ENCODE peak calls at places on chromosomes 1 and 21, in four cellular contexts. One of them, this sample, is unnamed. For H3K4me1, the result is how much of the 10 kb centered on the place peaks cover.

GRCh38 chr1:165114889-165115285 is 241.6 kb downstream of the LMX1A start:
- DNase-seq in H9: no peak
- DNase-seq in H1: no peak
- DNase-seq in mesenchymal stem cell: no peak
- DNase-seq in this sample: no peak

GRCh38 chr1:27301582-27302199 is 20.3 kb upstream of the TMEM222 start:
- DNase-seq in H9: peak
- DNase-seq in H1: no peak
- DNase-seq in mesenchymal stem cell: no peak
- DNase-seq in this sample: no peak

GRCh38 chr1:223556414-223557124 is 108.9 kb downstream of the CAPN8 start:
- DNase-seq in H9: peak
- DNase-seq in mesenchymal stem cell: no peak
- DNase-seq in H1: peak
- DNase-seq in this sample: peak

GRCh38 chr1:76868154-76868882 is 1.0 kb downstream of the ST6GALNAC5 start:
- DNase-seq in mesenchymal stem cell: peak
- DNase-seq in H9: peak
- DNase-seq in H1: peak
- DNase-seq in this sample: peak

GRCh38 chr1:93056214-93056613 is 22.9 kb upstream of the MTF2 start:
- DNase-seq in H1: peak
- DNase-seq in mesenchymal stem cell: peak
- DNase-seq in H9: peak
- DNase-seq in this sample: no peak

GRCh38 chr21:37153193-37153934 is 80.3 kb downstream of the TTC3 start:
- DNase-seq in H9: no peak
- DNase-seq in mesenchymal stem cell: peak
- DNase-seq in H1: no peak
- DNase-seq in this sample: no peak

GRCh38 chr1:55057956-55058298 is 18.6 kb downstream of the PCSK9 start:
- DNase-seq in H9: no peak
- DNase-seq in H1: no peak
- DNase-seq in mesenchymal stem cell: no peak
- DNase-seq in this sample: no peak

GRCh38 chr1:65066379-65066765 is 81.6 kb upstream of the AK4 start:
- DNase-seq in H1: peak
- DNase-seq in mesenchymal stem cell: no peak
- DNase-seq in H9: no peak
- DNase-seq in this sample: peak

GRCh38 chr1:11862890-11863289 is 4.1 kb upstream of the NPPB start:
- DNase-seq in H1: no peak
- DNase-seq in H9: no peak
- DNase-seq in mesenchymal stem cell: no peak
- DNase-seq in this sample: no peak

GRCh38 chr1:79982218-79982617 is 975.7 kb upstream of the ADGRL4 start:
- DNase-seq in H1: no peak
- DNase-seq in H9: no peak
- DNase-seq in mesenchymal stem cell: no peak
- DNase-seq in this sample: no peak

GRCh38 chr1:30942326-30942978 is 33.9 kb upstream of the SDC3 start:
- DNase-seq in H1: no peak
- DNase-seq in H9: no peak
- DNase-seq in mesenchymal stem cell: no peak
- DNase-seq in this sample: no peak

GRCh38 chr1:113390871-113391642 is 742 bp downstream of the MAGI3 start:
- DNase-seq in H9: peak
- DNase-seq in H1: peak
- DNase-seq in mesenchymal stem cell: peak
- DNase-seq in this sample: no peak

GRCh38 chr1:240524356-240525071 is 87.4 kb downstream of the GREM2 start:
- DNase-seq in mesenchymal stem cell: no peak
- DNase-seq in H9: no peak
- DNase-seq in H1: no peak
- DNase-seq in this sample: no peak

GRCh38 chr1:119926553-119926952 is 30.2 kb upstream of the ADAM30 start:
- DNase-seq in H1: no peak
- DNase-seq in H9: no peak
- DNase-seq in mesenchymal stem cell: no peak
- DNase-seq in this sample: no peak

GRCh38 chr1:44592208-44593145 is 81.8 kb downstream of the TMEM53 start:
- DNase-seq in H9: peak
- DNase-seq in mesenchymal stem cell: no peak
- DNase-seq in H1: peak
- DNase-seq in this sample: no peak

GRCh38 chr21:45592626-45593134 is 50.4 kb upstream of the SLC19A1 start:
- DNase-seq in mesenchymal stem cell: no peak
- DNase-seq in H1: no peak
- DNase-seq in H9: no peak
- DNase-seq in this sample: no peak

GRCh38 chr1:50358962-50359361 is 64.3 kb downstream of the DMRTA2 start:
- DNase-seq in H1: no peak
- DNase-seq in mesenchymal stem cell: no peak
- DNase-seq in H9: no peak
- DNase-seq in this sample: no peak

GRCh38 chr1:198340139-198340538 is 183.3 kb downstream of the NEK7 start:
- DNase-seq in H1: no peak
- DNase-seq in H9: no peak
- DNase-seq in mesenchymal stem cell: no peak
- DNase-seq in this sample: no peak

GRCh38 chr1:77927414-77927813 is 39.0 kb downstream of the NEXN start:
- DNase-seq in H9: no peak
- DNase-seq in H1: no peak
- DNase-seq in mesenchymal stem cell: no peak
- DNase-seq in this sample: no peak

GRCh38 chr1:43975249-43975961 is 645 bp downstream of the ATP6V0B start:
- DNase-seq in mesenchymal stem cell: peak
- DNase-seq in H9: no peak
- DNase-seq in H1: no peak
- DNase-seq in this sample: no peak

GRCh38 chr1:94265931-94266330 is 28.5 kb upstream of the ARHGAP29 start:
- DNase-seq in H1: no peak
- DNase-seq in H9: no peak
- DNase-seq in mesenchymal stem cell: no peak
- DNase-seq in this sample: no peak

GRCh38 chr1:40783001-40783905 is at the start of gene KCNQ4:
- DNase-seq in mesenchymal stem cell: no peak
- DNase-seq in H9: peak
- DNase-seq in H1: peak
- DNase-seq in this sample: peak

GRCh38 chr1:66752671-66753371 is 562 bp downstream of the DYNLT5 start:
- DNase-seq in mesenchymal stem cell: no peak
- DNase-seq in H9: peak
- DNase-seq in H1: no peak
- DNase-seq in this sample: no peak

GRCh38 chr1:44602675-44603610 is 71.3 kb downstream of the TMEM53 start:
- DNase-seq in H1: no peak
- DNase-seq in H9: no peak
- DNase-seq in mesenchymal stem cell: no peak
- DNase-seq in this sample: no peak

GRCh38 chr1:156806512-156807440 is 9.9 kb downstream of the SH2D2A start:
- DNase-seq in mesenchymal stem cell: no peak
- DNase-seq in H1: no peak
- DNase-seq in H9: no peak
- DNase-seq in this sample: no peak

GRCh38 chr1:1307261-1307907 is 346 bp downstream of the ACAP3 start:
- DNase-seq in H9: no peak
- DNase-seq in H1: no peak
- DNase-seq in mesenchymal stem cell: peak
- DNase-seq in this sample: no peak

GRCh38 chr1:116826818-116827606 is 72.8 kb downstream of the CD2 start:
- DNase-seq in mesenchymal stem cell: peak
- DNase-seq in H9: no peak
- DNase-seq in H1: no peak
- DNase-seq in this sample: no peak

GRCh38 chr1:15017105-15017504 is 136.4 kb upstream of the TMEM51 start:
- DNase-seq in mesenchymal stem cell: no peak
- DNase-seq in H1: no peak
- DNase-seq in H9: no peak
- DNase-seq in this sample: no peak

GRCh38 chr1:206075786-206076725 is 23.1 kb downstream of the RHEX start:
- DNase-seq in H9: no peak
- DNase-seq in H1: no peak
- DNase-seq in mesenchymal stem cell: peak
- DNase-seq in this sample: no peak

GRCh38 chr1:19010503-19010902 is 54.0 kb upstream of the IFFO2 start:
- DNase-seq in H1: no peak
- DNase-seq in mesenchymal stem cell: no peak
- DNase-seq in H9: no peak
- DNase-seq in this sample: no peak

GRCh38 chr1:56424744-56425493 is 154.4 kb downstream of the PLPP3 start:
- DNase-seq in H9: no peak
- DNase-seq in H1: no peak
- DNase-seq in mesenchymal stem cell: peak
- DNase-seq in this sample: no peak

GRCh38 chr1:6581561-6582305 is 1.9 kb downstream of the ZBTB48 start:
- DNase-seq in H9: no peak
- DNase-seq in mesenchymal stem cell: no peak
- DNase-seq in H1: no peak
- DNase-seq in this sample: no peak

GRCh38 chr1:7042322-7043231 is 257.3 kb downstream of the CAMTA1 start:
- DNase-seq in H9: peak
- DNase-seq in H1: peak
- DNase-seq in mesenchymal stem cell: peak
- DNase-seq in this sample: peak

DNA sequence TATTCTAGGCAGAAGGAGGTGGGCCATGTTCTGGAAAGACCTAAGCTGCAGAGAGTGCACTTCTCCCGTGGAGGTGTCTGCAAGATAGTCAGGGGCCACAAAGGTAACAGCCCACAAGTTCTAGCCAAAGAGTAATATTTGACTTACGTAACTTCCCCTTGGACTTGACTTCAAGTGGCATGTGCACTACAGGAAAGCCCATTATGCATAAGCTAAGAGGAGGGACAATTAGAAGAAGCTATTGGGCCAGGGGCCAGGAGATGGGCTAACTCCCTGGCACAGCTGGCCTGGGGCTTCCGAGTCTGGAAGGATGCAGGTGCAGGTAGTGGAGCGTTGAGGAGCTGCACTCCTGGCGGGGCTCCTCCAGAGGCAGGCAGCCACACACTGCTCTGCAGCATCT is 58.3 kb downstream of the ERG start:
- DNase-seq in H9: no peak
- DNase-seq in H1: no peak
- DNase-seq in mesenchymal stem cell: no peak
- DNase-seq in this sample: no peak
- H2BK12ac ChIP-seq in H9: no peak
- H2BK12ac ChIP-seq in H1: no peak
- H2BK12ac ChIP-seq in mesenchymal stem cell: peak
- H2BK12ac ChIP-seq in this sample: no peak

DNA sequence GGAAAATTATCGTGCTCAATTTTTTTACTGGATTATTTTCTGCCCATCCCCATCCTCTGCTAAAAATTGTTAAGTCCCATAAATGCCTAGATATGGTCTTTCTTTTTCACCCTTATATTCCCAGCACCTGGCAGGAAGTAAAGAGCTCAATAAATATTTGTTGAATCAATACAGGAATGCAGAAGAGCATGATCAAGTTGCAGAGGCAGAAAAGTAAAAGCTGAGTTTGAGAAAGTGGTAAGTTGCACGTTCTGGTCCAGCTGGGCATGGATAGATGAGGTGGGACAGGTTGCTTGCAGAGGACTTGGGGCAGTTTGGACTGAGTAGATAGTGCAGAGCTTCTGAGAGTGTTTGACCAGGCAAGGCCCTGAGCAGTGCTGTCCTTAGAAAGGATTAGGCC is 40.1 kb downstream of the ZNF281 start:
- DNase-seq in H1: no peak
- DNase-seq in mesenchymal stem cell: no peak
- DNase-seq in H9: no peak
- DNase-seq in this sample: no peak
- H3K4me1 ChIP-seq in H1: under half
- H3K4me1 ChIP-seq in mesenchymal stem cell: under half
- H3K4me1 ChIP-seq in H9: under half
- H3K4me1 ChIP-seq in this sample: under half

GRCh38 chr1:48470506-48470905 is 1.5 kb downstream of the SPATA6 start:
- DNase-seq in H9: peak
- DNase-seq in H1: peak
- DNase-seq in mesenchymal stem cell: peak
- DNase-seq in this sample: no peak
- H3K9ac ChIP-seq in H9: no peak
- H3K9ac ChIP-seq in H1: no peak
- H3K9ac ChIP-seq in mesenchymal stem cell: peak
- H3K9ac ChIP-seq in this sample: no peak

GRCh38 chr1:89884718-89885596 is 64.1 kb downstream of the LRRC8D start:
- DNase-seq in mesenchymal stem cell: peak
- DNase-seq in H9: no peak
- DNase-seq in H1: no peak
- DNase-seq in this sample: no peak
- H2BK12ac ChIP-seq in mesenchymal stem cell: no peak
- H2BK12ac ChIP-seq in H9: no peak
- H2BK12ac ChIP-seq in H1: no peak
- H2BK12ac ChIP-seq in this sample: no peak

This sample was measured in neuronal stem cell.